ENCODE peak calls at places on chromosomes 2 and 18, in four cellular contexts. M is lower lobe of right lung, Q is suprapubic skin, O is gastrocnemius medialis. I is an unnamed sample.

GRCh38 chr2:233059797-233060499 is at the start of gene INPP5D:
- DNase-seq in M (peak), Q (peak), O (peak), I (peak)

GRCh38 chr18:23862071-23862470 is 152.5 kb upstream of the TTC39C start:
- DNase-seq in M (no peak), Q (no peak), O (no peak), I (no peak)

GRCh38 chr2:32235315-32235714 is 29.4 kb downstream of the NLRC4 start:
- DNase-seq in M (no peak), Q (no peak), O (no peak), I (no peak)

GRCh38 chr2:170843656-170844055 is 27.0 kb downstream of the GAD1 start:
- DNase-seq in M (no peak), Q (no peak), O (no peak), I (no peak)

GRCh38 chr2:20443276-20443920 is 3.5 kb upstream of the RHOB start:
- DNase-seq in M (no peak), Q (peak), O (no peak), I (no peak)

GRCh38 chr18:38019292-38019691 is 453.7 kb upstream of the CELF4 start:
- DNase-seq in M (no peak), Q (no peak), O (no peak), I (no peak)

GRCh38 chr2:16425462-16426336 is 239.9 kb downstream of the CYRIA start:
- DNase-seq in M (peak), Q (no peak), O (no peak), I (no peak)

GRCh38 chr18:51897884-51898283 is 442.1 kb upstream of the DCC start:
- DNase-seq in M (no peak), Q (no peak), O (no peak), I (no peak)

GRCh38 chr2:232689152-232689910 is 7.8 kb upstream of the GIGYF2 start:
- DNase-seq in M (no peak), Q (peak), O (no peak), I (no peak)

GRCh38 chr2:54310314-54310713 is 54.3 kb upstream of the TSPYL6 start:
- DNase-seq in M (no peak), Q (no peak), O (no peak), I (no peak)

GRCh38 chr2:189763908-189764661 is 1.5 kb upstream of the OSGEPL1 start:
- DNase-seq in M (no peak), Q (no peak), O (no peak), I (no peak)

GRCh38 chr2:232871418-232871834 is 1.4 kb downstream of the SNORC start:
- DNase-seq in M (no peak), Q (peak), O (no peak), I (no peak)

GRCh38 chr2:170930132-170931109 is 1.4 kb downstream of the GORASP2 start:
- DNase-seq in M (no peak), Q (no peak), O (no peak), I (no peak)

GRCh38 chr2:157460384-157460837 is 16.5 kb upstream of the CYTIP start:
- DNase-seq in M (no peak), Q (no peak), O (no peak), I (no peak)

GRCh38 chr2:98157557-98157956 is 70.6 kb downstream of the VWA3B start:
- DNase-seq in M (no peak), Q (no peak), O (no peak), I (no peak)
- TF ChIP-seq CTCF in M (no peak), Q (no peak), O (no peak), I (peak)

DNA sequence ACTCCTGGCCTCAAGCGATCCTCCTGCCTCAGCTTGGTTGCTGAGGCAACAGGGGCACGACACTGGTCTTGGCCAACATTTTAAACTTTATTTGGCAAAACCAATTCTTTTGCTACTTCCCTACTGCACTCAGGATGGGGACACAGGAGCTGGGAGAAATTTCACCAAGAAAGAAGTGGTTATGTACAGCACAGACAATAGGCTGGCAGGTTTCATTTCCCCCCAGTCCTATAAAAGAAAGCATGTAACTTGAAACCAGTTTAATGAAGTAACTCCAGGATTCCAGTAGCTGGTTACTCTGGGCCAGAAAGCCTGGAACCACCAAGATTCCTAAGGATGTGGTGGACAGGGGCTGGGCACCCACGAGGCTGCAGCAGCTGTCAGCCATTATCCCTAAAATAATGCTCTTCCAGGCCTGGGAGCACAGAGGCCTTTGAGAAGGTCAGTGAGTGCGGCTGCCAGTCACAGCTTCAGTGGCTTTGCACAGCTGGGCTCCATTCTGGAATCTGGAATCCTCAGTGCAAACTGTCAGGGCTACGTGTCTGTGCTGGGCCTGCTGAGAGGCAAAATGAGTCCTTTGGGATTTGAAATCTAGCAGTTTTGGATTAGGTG is 142.3 kb upstream of the ITGA6 start:
- DNase-seq in M (no peak), Q (no peak), O (no peak), I (no peak)
- TF ChIP-seq CTCF in M (no peak), Q (no peak), O (no peak), I (no peak)

GRCh38 chr2:122531803-122532344 is 776.4 kb downstream of the TSN start:
- DNase-seq in M (no peak), Q (no peak), O (no peak), I (no peak)
- TF ChIP-seq CTCF in M (no peak), Q (no peak), O (no peak), I (peak)

DNA sequence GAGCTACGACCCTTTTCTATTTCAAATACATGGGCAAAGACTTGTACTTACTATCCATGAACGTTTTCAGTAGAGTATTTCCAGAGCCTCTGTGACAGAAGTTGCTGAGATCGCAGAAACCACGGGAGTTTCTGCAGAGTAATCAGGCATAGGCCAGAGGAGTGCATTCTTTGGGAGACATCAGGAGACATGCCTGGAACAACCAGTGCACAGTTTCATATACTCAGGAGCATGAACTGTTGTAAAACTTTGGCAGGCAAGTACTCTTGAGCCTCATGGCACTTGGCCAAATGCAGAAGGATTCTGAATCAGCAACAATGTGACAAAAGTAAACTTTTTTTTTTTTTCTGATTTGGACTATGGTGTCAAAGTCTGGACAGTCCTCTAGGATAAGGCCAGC is 307.1 kb downstream of the GRB14 start:
- DNase-seq in M (no peak), Q (no peak), O (no peak), I (no peak)
- TF ChIP-seq CTCF in M (no peak), Q (no peak), O (no peak), I (no peak)

GRCh38 chr2:8680931-8681760 is 710 bp upstream of the ID2 start:
- DNase-seq in M (peak), Q (peak), O (no peak), I (no peak)
- TF ChIP-seq CTCF in M (no peak), Q (no peak), O (no peak), I (no peak)

GRCh38 chr2:236748801-236749200 is 179.2 kb downstream of the ACKR3 start:
- DNase-seq in M (peak), Q (no peak), O (peak), I (no peak)
- TF ChIP-seq CTCF in M (no peak), Q (no peak), O (no peak), I (peak)

DNA sequence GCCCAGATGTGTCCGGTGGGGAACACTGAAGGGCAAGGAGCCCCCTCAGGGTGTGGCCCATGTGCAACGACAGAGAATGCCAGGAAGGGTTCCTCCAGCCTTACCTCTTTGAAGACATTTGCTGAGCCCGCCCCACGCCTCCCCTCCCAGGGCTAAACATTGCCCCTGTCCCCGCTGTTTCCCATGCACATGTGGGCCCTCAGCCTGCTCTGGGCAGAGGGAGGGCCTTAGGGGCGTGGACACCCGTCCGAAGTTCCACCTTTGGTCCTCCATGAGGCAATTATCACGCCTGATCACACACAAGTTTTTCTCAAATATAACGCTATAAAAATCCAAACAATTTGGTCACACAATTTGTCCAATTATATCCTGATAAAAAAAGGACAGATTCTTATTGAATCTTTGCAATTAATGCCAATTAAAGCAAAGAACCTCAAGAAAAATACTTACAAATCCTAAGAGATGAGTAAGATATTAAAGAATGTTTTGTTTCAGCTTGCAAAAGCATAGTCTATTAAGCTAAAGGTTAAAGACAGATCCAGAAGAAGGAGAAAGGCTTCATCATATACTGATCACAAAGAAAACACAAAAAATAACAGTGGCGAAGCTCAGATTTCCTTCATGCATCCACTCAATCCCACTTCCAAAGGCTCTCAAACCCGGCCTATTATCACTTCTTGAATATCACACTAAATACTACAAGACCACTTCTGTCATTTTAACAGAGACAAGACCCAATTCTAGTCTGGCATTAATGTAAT is 55.2 kb upstream of the LDLRAD4 start:
- DNase-seq in M (no peak), Q (no peak), O (no peak), I (no peak)
- TF ChIP-seq CTCF in M (no peak), Q (no peak), O (no peak), I (no peak)

I was measured in chondrocyte.